ENCODE peak calls at places on chromosomes 7 and 10, in six cellular contexts. M is fibroblast of lung, J is A549, Y is neural progenitor cell, S is SK-N-SH, W is GM23338. B is an unnamed sample.

GRCh38 chr7:157554393-157555238 is 217.8 kb downstream of the DNAJB6 start:
- DNase-seq in W (no peak), Y (no peak), S (no peak), M (no peak), J (no peak), B (no peak)

GRCh38 chr7:159091041-159091440 is 53.6 kb downstream of the VIPR2 start:
- DNase-seq in W (no peak), J (no peak), Y (no peak), S (no peak), M (no peak), B (no peak)

GRCh38 chr7:99005776-99006175 is 127.4 kb downstream of the TRRAP start:
- DNase-seq in J (no peak), W (no peak), S (no peak), M (no peak), Y (no peak), B (no peak)

GRCh38 chr7:30708983-30709382 is 26.7 kb upstream of the CRHR2 start:
- DNase-seq in Y (no peak), W (no peak), M (peak), J (no peak), S (no peak), B (no peak)

GRCh38 chr7:112596260-112596659 is 115.5 kb downstream of the LSMEM1 start:
- DNase-seq in J (no peak), S (no peak), Y (no peak), W (no peak), M (peak), B (no peak)

GRCh38 chr10:131195116-131195515 is 116.4 kb downstream of the TCERG1L start:
- DNase-seq in W (no peak), M (no peak), S (no peak), J (no peak), Y (no peak), B (no peak)

GRCh38 chr10:127577376-127577775 is 28.3 kb downstream of the NPS start:
- DNase-seq in W (no peak), S (peak), M (peak), J (no peak), Y (no peak), B (no peak)

GRCh38 chr7:117972606-117973005 is 99.4 kb upstream of the CTTNBP2 start:
- DNase-seq in Y (no peak), W (no peak), M (no peak), S (no peak), J (no peak), B (no peak)

GRCh38 chr10:79142064-79142491 is 73.3 kb downstream of the ZMIZ1 start:
- DNase-seq in W (no peak), Y (no peak), M (peak), J (no peak), S (no peak), B (no peak)

GRCh38 chr10:72069751-72070501 is 18.4 kb downstream of the SPOCK2 start:
- DNase-seq in S (no peak), Y (peak), J (no peak), W (peak), M (no peak), B (no peak)

GRCh38 chr10:79984851-79985250 is 35.9 kb upstream of the SFTPD start:
- DNase-seq in M (no peak), W (no peak), S (no peak), Y (no peak), J (no peak), B (peak)

GRCh38 chr7:54968018-54968417 is 50.8 kb upstream of the EGFR start:
- DNase-seq in J (no peak), M (no peak), S (no peak), W (peak), Y (no peak), B (no peak)

GRCh38 chr10:130498934-130499333 is 362.7 kb downstream of the GLRX3 start:
- DNase-seq in W (no peak), Y (no peak), S (no peak), M (no peak), J (no peak), B (no peak)

GRCh38 chr7:103594186-103594585 is 148.2 kb upstream of the SLC26A5 start:
- DNase-seq in S (no peak), W (no peak), M (no peak), J (no peak), Y (no peak), B (no peak)

GRCh38 chr7:66146701-66147100 is 32.1 kb downstream of the CRCP start:
- DNase-seq in S (peak), Y (no peak), W (no peak), J (no peak), M (peak), B (no peak)

GRCh38 chr7:49580000-49580399 is 193.4 kb upstream of the VWC2 start:
- DNase-seq in W (peak), M (no peak), Y (peak), J (no peak), S (peak), B (no peak)

GRCh38 chr10:62554632-62555199 is 180.5 kb downstream of the ZNF365 start:
- DNase-seq in M (peak), W (peak), J (no peak), S (peak), Y (peak), B (peak)

DNA sequence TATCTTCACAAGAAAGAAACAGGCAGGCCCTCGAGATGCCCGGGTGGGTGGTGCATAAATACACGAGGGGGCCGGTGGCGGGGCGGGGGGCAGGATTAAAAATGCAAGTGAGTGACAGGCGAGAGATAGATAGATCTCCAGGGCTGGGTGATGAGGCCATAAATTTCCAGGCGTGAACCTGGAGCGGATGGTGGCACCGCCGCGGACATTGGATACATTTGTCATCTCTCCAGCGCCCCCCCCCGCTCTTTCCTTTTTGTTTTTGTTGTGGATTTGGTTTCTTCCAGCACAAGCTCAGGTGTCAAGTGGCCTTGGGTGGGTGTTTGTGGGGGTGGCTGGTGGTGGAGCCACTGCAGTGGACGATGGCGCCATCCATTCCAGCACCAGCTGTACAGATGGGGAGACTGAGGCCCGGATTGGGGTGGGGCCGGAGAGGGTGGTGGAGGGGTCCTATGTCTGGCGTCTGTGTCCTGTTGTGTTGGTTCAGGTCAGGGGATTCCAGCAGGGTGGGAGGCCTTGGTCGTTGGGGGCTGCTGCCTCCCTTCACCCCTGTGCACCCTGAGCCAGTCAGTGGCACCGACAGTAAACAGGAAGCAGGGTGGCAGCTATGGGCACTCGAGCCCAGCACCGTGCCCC is 2.9 kb downstream of the ELFN1 start:
- DNase-seq in W (no peak), S (no peak), Y (no peak), M (no peak), J (no peak), B (peak)
- H3K4me2 ChIP-seq in W (no peak), S (no peak), Y (no peak), M (no peak), J (no peak), B (no peak)

GRCh38 chr7:39696631-39697030 is 73.3 kb downstream of the RALA start:
- DNase-seq in W (no peak), M (no peak), S (no peak), Y (no peak), J (no peak), B (no peak)

GRCh38 chr7:39688611-39689485 is 65.5 kb downstream of the RALA start:
- DNase-seq in W (peak), S (no peak), M (no peak), J (no peak), Y (no peak), B (no peak)

GRCh38 chr7:39693812-39694211 is 70.4 kb downstream of the RALA start:
- DNase-seq in M (no peak), W (no peak), J (no peak), S (no peak), Y (no peak), B (no peak)

GRCh38 chr7:39695852-39696586 is 72.6 kb downstream of the RALA start:
- DNase-seq in M (no peak), Y (no peak), W (no peak), S (no peak), J (no peak), B (no peak)

GRCh38 chr7:39691821-39692220 is 68.4 kb downstream of the RALA start:
- DNase-seq in S (no peak), M (peak), W (no peak), Y (no peak), J (no peak), B (no peak)
- H3K4me3 ChIP-seq in S (no peak), M (no peak), W (no peak), Y (no peak), J (no peak), B (no peak)

DNA sequence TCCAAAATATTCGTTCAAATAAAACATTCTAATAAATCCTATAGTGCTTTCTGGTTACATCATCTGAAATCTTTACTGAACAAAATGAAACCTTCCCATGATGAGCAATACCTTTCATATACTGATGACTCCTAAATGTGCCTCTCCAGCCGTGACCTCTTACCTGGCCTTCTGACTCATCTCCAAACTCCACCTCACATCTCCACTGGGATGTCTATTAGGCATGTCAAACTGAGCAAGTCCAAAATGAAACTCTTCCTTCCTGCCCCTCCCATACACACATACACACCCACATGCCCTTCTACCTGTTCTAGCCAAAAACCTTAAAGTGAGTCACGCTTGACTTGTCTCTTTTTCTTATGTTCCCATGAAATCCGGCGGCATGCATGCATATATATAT is 22.9 kb downstream of the GSAP start:
- DNase-seq in Y (no peak), M (no peak), W (no peak), J (no peak), S (no peak), B (no peak)
- H3K4me2 ChIP-seq in Y (no peak), M (no peak), W (no peak), J (no peak), S (no peak), B (no peak)

DNA sequence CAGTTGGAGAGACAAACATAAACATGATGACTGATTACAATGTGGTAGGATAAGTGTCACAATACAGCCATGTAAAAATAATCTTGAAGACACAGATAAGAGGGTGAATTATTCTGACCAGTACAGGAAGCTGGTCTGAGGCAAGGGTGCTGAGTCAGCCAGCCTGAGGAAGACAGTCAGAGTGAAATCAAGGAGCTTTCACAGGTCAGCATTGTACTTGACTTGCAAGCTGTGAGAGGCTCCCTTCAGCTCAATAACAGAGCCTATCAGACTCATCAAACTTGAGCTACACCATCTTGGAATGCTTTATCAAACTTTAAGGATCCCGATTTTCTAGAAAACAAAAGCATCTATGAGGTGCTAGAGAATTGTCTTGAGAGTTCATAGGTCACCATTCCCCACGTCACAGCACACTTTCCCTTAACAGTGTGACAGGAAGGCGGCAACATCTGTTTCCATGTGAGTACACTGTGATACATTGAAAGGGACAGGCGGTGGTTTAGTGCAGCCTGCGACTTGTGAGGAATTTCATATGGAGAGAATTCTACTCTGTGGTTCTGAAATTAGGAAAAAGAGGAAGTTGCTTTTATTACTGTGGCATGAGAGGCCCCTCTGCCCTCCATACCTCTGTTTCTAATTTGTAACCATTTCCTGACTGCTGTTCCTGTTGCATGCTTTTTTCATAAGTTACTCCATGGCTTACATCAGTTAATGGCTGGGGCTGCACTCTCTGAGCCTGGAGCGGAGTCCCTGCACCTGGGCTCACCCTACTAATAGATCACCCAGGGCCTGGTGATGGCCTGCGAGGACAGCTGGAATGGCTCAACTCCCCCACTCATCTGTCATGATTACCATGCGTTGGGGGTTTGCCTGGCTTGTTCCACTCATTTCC is 417.1 kb downstream of the SUGCT start:
- DNase-seq in J (no peak), W (no peak), S (peak), M (peak), Y (no peak), B (peak)
- H3K4me3 ChIP-seq in J (no peak), W (no peak), S (no peak), M (no peak), Y (no peak), B (no peak)

DNA sequence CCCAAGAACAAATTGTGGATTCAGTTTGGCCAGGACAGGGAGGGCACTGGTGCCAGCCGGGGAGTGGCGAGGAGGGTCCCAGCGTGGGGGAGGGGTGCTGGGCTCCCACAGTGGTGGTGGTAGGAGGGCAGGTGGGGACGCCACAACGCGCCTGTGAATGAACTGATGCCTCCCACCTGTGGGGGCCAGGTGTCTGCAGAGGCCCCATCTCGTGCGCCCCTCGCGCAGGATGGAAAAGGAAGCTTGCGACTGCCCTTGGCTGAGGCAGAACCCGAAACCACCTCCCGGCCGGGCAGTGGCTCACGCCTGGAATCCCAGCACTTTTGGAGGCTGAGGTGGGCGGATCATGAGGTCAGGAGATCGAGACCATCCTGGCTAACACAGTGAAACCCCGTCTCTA is 72.0 kb downstream of the MICALL2 start:
- DNase-seq in J (no peak), S (peak), Y (no peak), W (no peak), M (no peak), B (no peak)
- H3K4me2 ChIP-seq in J (no peak), S (no peak), Y (no peak), W (no peak), M (no peak), B (no peak)

GRCh38 chr10:5631936-5632335 is 34.5 kb downstream of the ASB13 start:
- DNase-seq in J (no peak), S (no peak), W (no peak), M (no peak), Y (no peak), B (peak)

GRCh38 chr10:5629789-5630436 is 36.5 kb downstream of the ASB13 start:
- DNase-seq in J (peak), Y (peak), W (peak), M (peak), S (peak), B (peak)

GRCh38 chr10:5628366-5628765 is 38.0 kb downstream of the ASB13 start:
- DNase-seq in M (peak), Y (no peak), W (no peak), J (no peak), S (no peak), B (peak)

GRCh38 chr10:5627486-5628044 is 38.8 kb downstream of the ASB13 start:
- DNase-seq in W (no peak), Y (no peak), M (no peak), J (no peak), S (no peak), B (no peak)

DNA sequence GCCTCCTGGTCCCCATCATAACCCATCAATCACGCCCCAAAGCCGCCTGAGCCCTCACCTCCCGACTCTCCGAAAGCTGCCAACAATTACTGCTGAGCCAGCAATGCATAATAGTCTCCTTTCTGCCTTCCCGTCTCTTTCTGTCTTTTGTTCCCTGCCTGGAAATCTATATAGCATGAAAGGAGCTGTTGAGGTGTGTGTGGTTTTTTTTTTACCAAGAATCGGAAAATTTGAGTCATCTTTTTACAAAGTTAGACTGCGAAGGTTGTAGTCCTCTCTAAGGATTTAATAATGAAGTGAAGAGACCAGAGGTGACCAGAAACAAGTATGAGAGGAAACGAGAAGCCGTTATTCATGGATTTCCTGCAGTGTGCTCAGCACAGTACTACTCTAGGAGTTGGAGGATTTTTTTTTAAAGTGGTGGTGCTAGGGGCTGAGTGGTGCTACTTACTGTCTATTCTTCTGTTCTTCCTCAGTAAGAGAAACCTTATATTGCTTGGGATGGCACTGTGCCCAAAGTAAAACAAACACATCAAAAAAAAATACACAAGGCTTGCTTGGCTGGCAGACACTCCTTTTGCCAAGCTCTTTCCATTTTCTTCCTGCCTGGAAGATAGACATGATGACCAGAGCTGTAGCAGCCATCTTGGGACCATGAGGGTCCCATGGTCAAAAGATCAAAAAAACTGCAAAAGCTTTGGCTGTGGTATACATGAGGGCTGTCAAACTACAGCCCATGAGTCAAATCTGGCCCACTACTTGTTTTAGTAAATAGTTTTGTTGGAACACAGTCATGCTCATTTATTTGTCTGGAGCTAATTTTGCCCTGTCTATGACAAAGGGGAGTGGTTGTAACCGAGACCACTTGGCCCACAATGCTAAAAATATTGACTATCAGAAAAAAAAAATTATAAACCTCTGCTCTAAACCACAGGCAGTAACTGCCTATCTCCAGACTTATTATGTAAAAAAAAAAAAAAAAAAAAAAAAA is 37.3 kb downstream of the ASB13 start:
- DNase-seq in S (no peak), Y (no peak), W (no peak), J (no peak), M (peak), B (no peak)
- H3K4me3 ChIP-seq in S (no peak), Y (no peak), W (no peak), J (no peak), M (peak), B (no peak)

GRCh38 chr7:127769137-127769536 is 117.1 kb downstream of the SND1 start:
- DNase-seq in W (no peak), M (no peak), S (no peak), J (no peak), Y (no peak), B (no peak)
- H3K4me2 ChIP-seq in W (no peak), M (no peak), S (peak), J (no peak), Y (no peak), B (no peak)

DNA sequence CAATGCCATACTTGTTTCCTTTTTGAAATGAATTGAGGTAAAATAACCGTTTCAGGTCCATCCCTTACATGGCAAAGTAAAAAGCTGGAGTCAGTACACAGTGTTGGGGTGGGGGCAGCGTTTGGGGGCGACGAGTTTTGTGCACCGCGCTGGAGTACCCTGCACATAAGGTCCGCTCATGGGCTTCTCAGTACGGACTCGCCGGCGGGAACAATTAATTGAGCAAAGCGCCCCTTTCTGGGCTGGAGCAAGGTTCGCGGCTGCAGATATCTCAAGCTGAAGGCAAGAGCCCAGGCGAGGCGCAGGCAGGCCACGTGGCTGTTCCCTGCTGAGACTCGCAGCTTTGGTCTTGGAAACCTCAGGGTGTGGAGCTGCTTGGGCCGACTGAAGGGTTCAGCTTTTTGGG is 1.5 kb upstream of the TWIST1 start:
- DNase-seq in J (no peak), Y (peak), S (peak), M (no peak), W (peak), B (no peak)
- H3K4me3 ChIP-seq in J (no peak), Y (no peak), S (peak), M (no peak), W (peak), B (peak)

GRCh38 chr7:5322621-5323410 is 40.1 kb downstream of the SLC29A4 start:
- DNase-seq in J (no peak), M (no peak), W (no peak), Y (no peak), S (peak), B (no peak)

GRCh38 chr7:5320802-5321396 is 38.2 kb downstream of the SLC29A4 start:
- DNase-seq in W (no peak), S (no peak), J (no peak), Y (no peak), M (no peak), B (no peak)

GRCh38 chr7:5315761-5316160 is 33.0 kb downstream of the SLC29A4 start:
- DNase-seq in W (no peak), M (no peak), J (no peak), S (no peak), Y (no peak), B (no peak)

GRCh38 chr7:5324961-5325360 is 42.2 kb downstream of the SLC29A4 start:
- DNase-seq in J (no peak), S (no peak), W (no peak), M (no peak), Y (no peak), B (no peak)

GRCh38 chr7:5320391-5320790 is 37.6 kb downstream of the SLC29A4 start:
- DNase-seq in M (no peak), J (no peak), Y (no peak), S (no peak), W (no peak), B (no peak)
- H3K4me2 ChIP-seq in M (no peak), J (no peak), Y (no peak), S (no peak), W (no peak), B (no peak)

B was measured in hepatocyte.